ENCODE peak calls at places on chromosomes 5 and 9, in nine cellular contexts. H is CD4-positive, alpha-beta T cell; Y is fibroblast of the conjunctiva; N is neural crest cell; K is AG08396; S is GM23338; C is KG1; B is endodermal cell; I is HTR-8/SVneo. L is an unnamed sample.

GRCh38 chr5:95533761-95534160 is 21.0 kb downstream of the SKIC3 start:
- DNase-seq in H (no peak), Y (no peak), N (no peak), K (no peak), S (no peak), C (no peak), B (no peak), I (no peak), L (no peak)

GRCh38 chr5:134100283-134101011 is 14.0 kb upstream of the TCF7 start:
- DNase-seq in H (peak), Y (peak), N (no peak), K (peak), S (peak), C (no peak), B (peak), I (no peak), L (peak)

GRCh38 chr5:65831276-65831675 is 95.1 kb upstream of the ERBIN start:
- DNase-seq in H (no peak), Y (no peak), N (no peak), K (no peak), S (no peak), C (no peak), B (no peak), I (no peak), L (no peak)

GRCh38 chr9:100442072-100442471 is 15.1 kb downstream of the MSANTD3 start:
- DNase-seq in H (no peak), Y (no peak), N (no peak), K (no peak), S (peak), C (no peak), B (peak), I (no peak), L (no peak)

GRCh38 chr5:64784451-64785025 is 15.8 kb downstream of the CWC27 start:
- DNase-seq in H (peak), Y (peak), N (peak), K (no peak), S (peak), C (peak), B (peak), I (peak), L (peak)

GRCh38 chr5:14268738-14269137 is 125.6 kb downstream of the TRIO start:
- DNase-seq in H (no peak), Y (peak), N (no peak), K (no peak), S (no peak), C (no peak), B (no peak), I (no peak), L (no peak)

GRCh38 chr5:102922839-102923477 is 167.9 kb downstream of the PAM start:
- DNase-seq in H (no peak), Y (peak), N (no peak), K (no peak), S (no peak), C (no peak), B (no peak), I (no peak), L (no peak)

GRCh38 chr5:159402328-159402727 is 72.0 kb upstream of the IL12B start:
- DNase-seq in H (no peak), Y (no peak), N (no peak), K (no peak), S (no peak), C (no peak), B (no peak), I (no peak), L (no peak)

GRCh38 chr9:23829580-23830458 is 3.8 kb upstream of the ELAVL2 start:
- DNase-seq in H (no peak), Y (no peak), N (peak), K (no peak), S (peak), C (peak), B (peak), I (no peak), L (no peak)

GRCh38 chr9:124452326-124452725 is 2.1 kb downstream of the ADGRD2 start:
- DNase-seq in H (no peak), Y (no peak), N (no peak), K (no peak), S (no peak), C (no peak), B (peak), I (no peak), L (no peak)

GRCh38 chr9:7042124-7042523 is 284.4 kb downstream of the KDM4C start:
- DNase-seq in H (no peak), Y (peak), N (no peak), K (no peak), S (no peak), C (no peak), B (no peak), I (no peak), L (no peak)

GRCh38 chr5:82168294-82168693 is 109.9 kb downstream of the RPS23 start:
- DNase-seq in H (no peak), Y (no peak), N (no peak), K (no peak), S (peak), C (no peak), B (no peak), I (no peak), L (no peak)

GRCh38 chr9:131008909-131009618 is at the start of gene LAMC3:
- DNase-seq in H (no peak), Y (no peak), N (no peak), K (peak), S (peak), C (peak), B (peak), I (peak), L (no peak)

GRCh38 chr5:26610581-26610980 is 427.8 kb downstream of the CDH9 start:
- DNase-seq in H (no peak), Y (no peak), N (no peak), K (no peak), S (no peak), C (no peak), B (no peak), I (no peak), L (no peak)

GRCh38 chr5:95759634-95760033 is 28.5 kb downstream of the RHOBTB3 start:
- DNase-seq in H (no peak), Y (peak), N (no peak), K (no peak), S (no peak), C (no peak), B (no peak), I (no peak), L (no peak)

GRCh38 chr9:98807070-98807810 is at the start of gene GALNT12:
- DNase-seq in H (peak), Y (no peak), N (no peak), K (peak), S (peak), C (no peak), B (peak), I (peak), L (peak)

GRCh38 chr5:3417376-3417943 is 178.2 kb upstream of the IRX1 start:
- DNase-seq in H (no peak), Y (no peak), N (no peak), K (no peak), S (peak), C (no peak), B (peak), I (no peak), L (no peak)

GRCh38 chr9:110047955-110048472 is 159.9 kb downstream of the C9orf152 start:
- DNase-seq in H (no peak), Y (no peak), N (peak), K (no peak), S (no peak), C (no peak), B (peak), I (no peak), L (peak)

GRCh38 chr5:135709998-135710670 is 124.3 kb upstream of the SLC25A48 start:
- DNase-seq in H (no peak), Y (no peak), N (no peak), K (no peak), S (no peak), C (no peak), B (peak), I (no peak), L (no peak)

GRCh38 chr5:10734050-10734709 is 26.9 kb downstream of the DAP start:
- DNase-seq in H (no peak), Y (no peak), N (no peak), K (no peak), S (no peak), C (no peak), B (no peak), I (no peak), L (no peak)

GRCh38 chr9:116178481-116179211 is 25.1 kb downstream of the PAPPA start:
- DNase-seq in H (no peak), Y (no peak), N (no peak), K (no peak), S (no peak), C (no peak), B (no peak), I (no peak), L (no peak)

GRCh38 chr5:38317887-38318286 is 59.5 kb downstream of the EGFLAM start:
- DNase-seq in H (no peak), Y (no peak), N (no peak), K (no peak), S (no peak), C (no peak), B (no peak), I (no peak), L (no peak)

GRCh38 chr5:95261369-95262175 is 23.3 kb downstream of the MCTP1 start:
- DNase-seq in H (no peak), Y (peak), N (no peak), K (no peak), S (peak), C (peak), B (no peak), I (peak), L (no peak)

GRCh38 chr5:8908055-8908683 is 637.7 kb downstream of the SEMA5A start:
- DNase-seq in H (no peak), Y (no peak), N (peak), K (peak), S (peak), C (no peak), B (peak), I (peak), L (no peak)

GRCh38 chr5:78601622-78602314 is 46.8 kb downstream of the LHFPL2 start:
- DNase-seq in H (no peak), Y (no peak), N (no peak), K (no peak), S (no peak), C (no peak), B (no peak), I (no peak), L (no peak)